ENCODE peak calls at places on chromosome 6, in four cellular contexts. One of them, this sample, is unnamed.

GRCh38 chr6:42049116-42049809 is 1.1 kb upstream of the TAF8 start:
- DNase-seq in stimulated activated CD4-positive, alpha-beta T cell treated with anti-CD3 and anti-CD28 coated beads, Interleukin-4, amount 100 ng/mL, for 1 hour: peak; percentile 24
- DNase-seq in NT2/D1: no peak
- DNase-seq in tibial artery: peak; percentile 69
- DNase-seq in this sample: no peak

GRCh38 chr6:129686941-129687627 is 22.9 kb downstream of the ARHGAP18 start:
- DNase-seq in NT2/D1: no peak
- DNase-seq in tibial artery: no peak
- DNase-seq in stimulated activated CD4-positive, alpha-beta T cell treated with anti-CD3 and anti-CD28 coated beads, Interleukin-4, amount 100 ng/mL, for 1 hour: peak; percentile 36
- DNase-seq in this sample: peak; percentile 72

GRCh38 chr6:34867484-34867883 is 20.4 kb downstream of the TAF11 start:
- DNase-seq in stimulated activated CD4-positive, alpha-beta T cell treated with anti-CD3 and anti-CD28 coated beads, Interleukin-4, amount 100 ng/mL, for 1 hour: no peak
- DNase-seq in tibial artery: no peak
- DNase-seq in NT2/D1: no peak
- DNase-seq in this sample: peak; percentile 29

GRCh38 chr6:69988458-69989126 is 122.2 kb downstream of the COL19A1 start:
- DNase-seq in stimulated activated CD4-positive, alpha-beta T cell treated with anti-CD3 and anti-CD28 coated beads, Interleukin-4, amount 100 ng/mL, for 1 hour: no peak
- DNase-seq in NT2/D1: no peak
- DNase-seq in tibial artery: no peak
- DNase-seq in this sample: no peak

GRCh38 chr6:42163941-42164340 is 9.2 kb upstream of the GUCA1A start:
- DNase-seq in tibial artery: no peak
- DNase-seq in stimulated activated CD4-positive, alpha-beta T cell treated with anti-CD3 and anti-CD28 coated beads, Interleukin-4, amount 100 ng/mL, for 1 hour: no peak
- DNase-seq in NT2/D1: no peak
- DNase-seq in this sample: no peak

GRCh38 chr6:129895692-129896091 is 34.6 kb upstream of the TMEM244 start:
- DNase-seq in stimulated activated CD4-positive, alpha-beta T cell treated with anti-CD3 and anti-CD28 coated beads, Interleukin-4, amount 100 ng/mL, for 1 hour: no peak
- DNase-seq in NT2/D1: no peak
- DNase-seq in tibial artery: no peak
- DNase-seq in this sample: peak; percentile 72

GRCh38 chr6:163672710-163673109 is 258.2 kb downstream of the QKI start:
- DNase-seq in NT2/D1: no peak
- DNase-seq in tibial artery: no peak
- DNase-seq in stimulated activated CD4-positive, alpha-beta T cell treated with anti-CD3 and anti-CD28 coated beads, Interleukin-4, amount 100 ng/mL, for 1 hour: no peak
- DNase-seq in this sample: no peak

GRCh38 chr6:161233986-161234620 is 39.8 kb downstream of the AGPAT4 start:
- DNase-seq in NT2/D1: no peak
- DNase-seq in stimulated activated CD4-positive, alpha-beta T cell treated with anti-CD3 and anti-CD28 coated beads, Interleukin-4, amount 100 ng/mL, for 1 hour: no peak
- DNase-seq in tibial artery: peak; percentile 78
- DNase-seq in this sample: peak; percentile 91

GRCh38 chr6:137878810-137879285 is 11.8 kb downstream of the TNFAIP3 start:
- DNase-seq in stimulated activated CD4-positive, alpha-beta T cell treated with anti-CD3 and anti-CD28 coated beads, Interleukin-4, amount 100 ng/mL, for 1 hour: no peak
- DNase-seq in tibial artery: no peak
- DNase-seq in NT2/D1: no peak
- DNase-seq in this sample: no peak

GRCh38 chr6:69865126-69865525 is 1.2 kb upstream of the COL19A1 start:
- DNase-seq in NT2/D1: no peak
- DNase-seq in stimulated activated CD4-positive, alpha-beta T cell treated with anti-CD3 and anti-CD28 coated beads, Interleukin-4, amount 100 ng/mL, for 1 hour: no peak
- DNase-seq in tibial artery: no peak
- DNase-seq in this sample: peak; percentile 59

GRCh38 chr6:137102851-137103492 is 58.2 kb upstream of the IL20RA start:
- DNase-seq in stimulated activated CD4-positive, alpha-beta T cell treated with anti-CD3 and anti-CD28 coated beads, Interleukin-4, amount 100 ng/mL, for 1 hour: no peak
- DNase-seq in NT2/D1: no peak
- DNase-seq in tibial artery: no peak
- DNase-seq in this sample: no peak

This sample was measured in ELR.